ENCODE peak calls at places on chromosomes 11 and 22, in seven cellular contexts. E is activated naive CD4-positive, alpha-beta T cell; N is mesenchymal stem cell; W is Right ventricle myocardium superior; Q is GM18507; B is posterior cingulate gyrus; R is skeletal muscle cell. K is an unnamed sample.

GRCh38 chr11:74620537-74620936 is 28.2 kb downstream of the POLD3 start:
- DNase-seq in N (no peak), W (no peak), E (no peak), R (no peak), Q (no peak), B (no peak), K (no peak)

GRCh38 chr11:2827256-2827655 is 58.3 kb downstream of the CDKN1C start:
- DNase-seq in R (no peak), B (no peak), N (peak), Q (no peak), E (no peak), W (peak), K (no peak)

GRCh38 chr11:120525285-120526085 is 13.9 kb downstream of the GRIK4 start:
- DNase-seq in B (no peak), R (no peak), N (no peak), Q (no peak), E (no peak), W (no peak), K (no peak)

GRCh38 chr22:24112188-24112587 is 69.1 kb upstream of the SUSD2 start:
- DNase-seq in W (no peak), Q (no peak), E (no peak), R (no peak), B (no peak), N (no peak), K (no peak)

GRCh38 chr11:96045622-96046456 is 121.9 kb upstream of the MTMR2 start:
- DNase-seq in B (peak), N (peak), W (peak), E (no peak), R (peak), Q (no peak), K (no peak)

GRCh38 chr11:16895306-16895705 is 118.9 kb downstream of the PLEKHA7 start:
- DNase-seq in W (no peak), N (no peak), Q (no peak), E (no peak), B (no peak), R (no peak), K (no peak)

GRCh38 chr11:116885951-116886629 is 48.7 kb upstream of the APOA1 start:
- DNase-seq in Q (no peak), N (peak), B (no peak), W (no peak), E (no peak), R (no peak), K (no peak)

GRCh38 chr11:102534261-102534872 is 3.8 kb upstream of the MMP7 start:
- DNase-seq in Q (no peak), E (no peak), W (no peak), N (no peak), R (no peak), B (no peak), K (no peak)

GRCh38 chr11:83159901-83160865 is 3.3 kb downstream of the PCF11 start:
- DNase-seq in N (peak), R (no peak), B (no peak), W (no peak), Q (no peak), E (no peak), K (no peak)

GRCh38 chr11:20367313-20367948 is 3.9 kb downstream of the HTATIP2 start:
- DNase-seq in N (peak), W (no peak), E (no peak), Q (no peak), B (no peak), R (peak), K (peak)

GRCh38 chr11:2994336-2994730 is 2.2 kb upstream of the NAP1L4 start:
- DNase-seq in B (no peak), N (no peak), R (no peak), Q (no peak), E (no peak), W (no peak), K (no peak)

GRCh38 chr11:62004473-62004872 is 37.0 kb upstream of the FTH1 start:
- DNase-seq in Q (peak), B (no peak), N (peak), R (peak), E (no peak), W (peak), K (peak)

GRCh38 chr11:17743026-17743807 is 8.6 kb downstream of the KCNC1 start:
- DNase-seq in N (no peak), Q (no peak), R (no peak), B (no peak), W (no peak), E (no peak), K (no peak)

GRCh38 chr11:70872950-70873735 is 379.2 kb downstream of the SHANK2 start:
- DNase-seq in N (peak), W (no peak), E (no peak), Q (no peak), R (no peak), B (no peak), K (no peak)

GRCh38 chr11:126834149-126834548 is 166.4 kb downstream of the KIRREL3 start:
- DNase-seq in E (no peak), W (no peak), Q (no peak), B (no peak), R (peak), N (peak), K (peak)

GRCh38 chr11:67996622-67997459 is 7.1 kb downstream of the UNC93B1 start:
- DNase-seq in W (peak), N (peak), R (no peak), E (peak), B (no peak), Q (no peak), K (no peak)

GRCh38 chr11:43517518-43517917 is 158.8 kb downstream of the TTC17 start:
- DNase-seq in Q (no peak), N (peak), W (no peak), R (no peak), B (no peak), E (no peak), K (no peak)

K was measured in non-pigmented ciliary epithelial cell.